ENCODE peak calls at places on chromosome 3, in eight cellular contexts. F is AG10803, A is gastrocnemius medialis, Y is left lung, C is mammary epithelial cell, I is upper lobe of right lung, H is upper lobe of left lung, Q is foreskin fibroblast. K is an unnamed sample.

GRCh38 chr3:157527471-157527881 is 24.3 kb upstream of the VEPH1 start:
- DNase-seq in F (peak), A (no peak), Y (no peak), C (no peak), I (no peak), H (no peak), Q (no peak), K (no peak)

GRCh38 chr3:131729561-131729960 is 226.8 kb upstream of the MRPL3 start:
- DNase-seq in F (peak), A (no peak), Y (no peak), C (no peak), I (no peak), H (no peak), Q (no peak), K (no peak)

GRCh38 chr3:8147726-8148125 is 353.9 kb upstream of the LMCD1 start:
- DNase-seq in F (peak), A (no peak), Y (no peak), C (no peak), I (no peak), H (no peak), Q (no peak), K (no peak)

GRCh38 chr3:156530969-156531368 is 23.9 kb downstream of the SSR3 start:
- DNase-seq in F (no peak), A (no peak), Y (no peak), C (no peak), I (no peak), H (no peak), Q (no peak), K (no peak)

GRCh38 chr3:194006-194405 is 2.6 kb upstream of the CHL1 start:
- DNase-seq in F (no peak), A (no peak), Y (no peak), C (no peak), I (no peak), H (no peak), Q (no peak), K (no peak)

GRCh38 chr3:173140986-173141385 is at the start of gene SPATA16:
- DNase-seq in F (no peak), A (no peak), Y (no peak), C (no peak), I (no peak), H (no peak), Q (no peak), K (no peak)

GRCh38 chr3:54309601-54310000 is 187.2 kb downstream of the CACNA2D3 start:
- DNase-seq in F (no peak), A (no peak), Y (no peak), C (no peak), I (no peak), H (no peak), Q (no peak), K (no peak)

GRCh38 chr3:150497956-150498355 is 48.3 kb downstream of the SERP1 start:
- DNase-seq in F (peak), A (no peak), Y (no peak), C (peak), I (no peak), H (no peak), Q (peak), K (no peak)

GRCh38 chr3:71011565-71012287 is 571.8 kb downstream of the FOXP1 start:
- DNase-seq in F (no peak), A (no peak), Y (no peak), C (peak), I (no peak), H (no peak), Q (no peak), K (no peak)

GRCh38 chr3:45593708-45594601 is 596 bp upstream of the LIMD1 start:
- DNase-seq in F (peak), A (peak), Y (peak), C (peak), I (peak), H (peak), Q (peak), K (peak)

GRCh38 chr3:190384241-190384863 is 3.6 kb upstream of the CLDN16 start:
- DNase-seq in F (peak), A (peak), Y (peak), C (peak), I (no peak), H (peak), Q (peak), K (no peak)

GRCh38 chr3:190862209-190863118 is at the start of gene GMNC:
- DNase-seq in F (peak), A (peak), Y (peak), C (peak), I (peak), H (peak), Q (peak), K (no peak)

GRCh38 chr3:97970929-97971460 is 1.2 kb downstream of the RIOX2 start:
- DNase-seq in F (no peak), A (no peak), Y (no peak), C (no peak), I (no peak), H (no peak), Q (no peak), K (no peak)

GRCh38 chr3:9914559-9915251 is 2.2 kb upstream of the IL17RC start:
- DNase-seq in F (no peak), A (no peak), Y (no peak), C (no peak), I (no peak), H (no peak), Q (no peak), K (no peak)

GRCh38 chr3:9916346-9916733 is 558 bp upstream of the IL17RC start:
- DNase-seq in F (peak), A (no peak), Y (no peak), C (no peak), I (no peak), H (no peak), Q (peak), K (no peak)

GRCh38 chr3:9916734-9917680 is at the start of gene IL17RC:
- DNase-seq in F (peak), A (peak), Y (peak), C (peak), I (peak), H (peak), Q (peak), K (no peak)

GRCh38 chr3:9914011-9914410 is 2.9 kb upstream of the IL17RC start:
- DNase-seq in F (no peak), A (no peak), Y (no peak), C (no peak), I (no peak), H (no peak), Q (no peak), K (no peak)

DNA sequence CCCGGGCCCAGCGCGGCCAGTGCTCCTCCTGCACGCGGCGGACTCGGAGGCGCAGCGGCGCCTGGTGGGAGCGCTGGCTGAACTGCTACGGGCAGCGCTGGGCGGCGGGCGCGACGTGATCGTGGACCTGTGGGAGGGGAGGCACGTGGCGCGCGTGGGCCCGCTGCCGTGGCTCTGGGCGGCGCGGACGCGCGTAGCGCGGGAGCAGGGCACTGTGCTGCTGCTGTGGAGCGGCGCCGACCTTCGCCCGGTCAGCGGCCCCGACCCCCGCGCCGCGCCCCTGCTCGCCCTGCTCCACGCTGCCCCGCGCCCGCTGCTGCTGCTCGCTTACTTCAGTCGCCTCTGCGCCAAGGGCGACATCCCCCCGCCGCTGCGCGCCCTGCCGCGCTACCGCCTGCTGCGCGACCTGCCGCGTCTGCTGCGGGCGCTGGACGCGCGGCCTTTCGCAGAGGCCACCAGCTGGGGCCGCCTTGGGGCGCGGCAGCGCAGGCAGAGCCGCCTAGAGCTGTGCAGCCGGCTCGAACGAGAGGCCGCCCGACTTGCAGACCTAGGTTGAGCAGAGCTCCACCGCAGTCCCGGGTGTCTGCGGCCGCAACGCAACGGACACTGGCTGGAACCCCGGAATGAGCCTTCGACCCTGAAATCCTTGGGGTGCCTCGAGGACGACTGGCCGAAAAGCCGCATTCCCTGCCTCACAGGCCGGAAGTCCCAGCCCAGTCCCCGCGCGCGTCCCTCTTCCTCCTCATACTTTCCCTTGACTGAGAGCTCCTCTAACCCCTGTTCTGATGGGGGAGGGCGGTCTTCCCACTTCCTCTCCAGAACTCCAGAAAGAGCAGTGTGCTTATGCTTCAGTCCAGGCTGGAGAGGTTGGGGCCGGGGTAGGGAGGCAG is 1.4 kb upstream of the IL17RC start:
- DNase-seq in F (peak), A (peak), Y (peak), C (no peak), I (peak), H (peak), Q (peak), K (peak)
- TF ChIP-seq CTCF in F (peak), A (no peak), Y (peak), C (no peak), I (peak), H (peak), Q (peak), K (no peak)

GRCh38 chr3:161083131-161083530 is 22.0 kb downstream of the B3GALNT1 start:
- DNase-seq in F (no peak), A (no peak), Y (no peak), C (no peak), I (no peak), H (no peak), Q (no peak), K (no peak)

GRCh38 chr3:161084277-161084676 is 20.9 kb downstream of the B3GALNT1 start:
- DNase-seq in F (no peak), A (no peak), Y (no peak), C (no peak), I (no peak), H (no peak), Q (no peak), K (no peak)

GRCh38 chr3:161081675-161082462 is 23.3 kb downstream of the B3GALNT1 start:
- DNase-seq in F (no peak), A (no peak), Y (no peak), C (no peak), I (no peak), H (no peak), Q (no peak), K (no peak)
- H3K4me3 ChIP-seq in F (no peak), A (no peak), Y (no peak), C (no peak), I (no peak), H (no peak), Q (no peak), K (no peak)

GRCh38 chr3:113698213-113698742 is 1.8 kb upstream of the USF3 start:
- DNase-seq in F (no peak), A (no peak), Y (no peak), C (no peak), I (no peak), H (no peak), Q (no peak), K (no peak)

GRCh38 chr3:113697192-113698090 is 999 bp upstream of the USF3 start:
- DNase-seq in F (peak), A (no peak), Y (peak), C (peak), I (no peak), H (peak), Q (no peak), K (peak)

GRCh38 chr3:113695426-113695817 is 1.0 kb downstream of the USF3 start:
- DNase-seq in F (peak), A (no peak), Y (no peak), C (no peak), I (no peak), H (no peak), Q (no peak), K (no peak)

GRCh38 chr3:113695818-113696645 is at the start of gene USF3:
- DNase-seq in F (peak), A (peak), Y (peak), C (peak), I (peak), H (peak), Q (peak), K (peak)

DNA sequence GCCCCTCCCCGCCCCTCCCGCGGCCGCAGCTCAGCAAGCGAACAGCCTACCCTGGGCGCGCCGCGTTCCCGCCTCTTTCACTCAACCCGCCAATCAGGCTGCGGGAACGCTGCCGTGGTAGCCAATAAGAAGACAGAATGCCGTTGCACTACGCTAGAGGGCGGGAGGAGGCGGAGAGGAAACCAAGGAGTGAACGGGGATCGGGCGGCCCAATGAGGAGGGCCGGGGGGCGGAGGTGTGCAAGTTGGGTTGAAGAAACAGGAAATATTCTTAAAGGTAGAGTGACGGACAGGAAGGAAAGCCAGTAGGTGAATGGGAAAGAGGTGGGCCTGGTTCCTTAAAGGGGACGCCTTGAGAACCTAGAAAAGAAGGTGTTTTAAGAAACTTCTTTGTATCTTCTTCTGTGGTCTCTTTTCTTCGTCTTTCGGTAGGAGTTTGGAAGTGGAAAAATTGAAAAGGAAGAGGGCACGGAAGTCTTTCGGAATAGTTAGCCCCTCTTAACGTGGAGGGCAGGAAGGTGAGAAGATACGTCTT is 283 bp upstream of the USF3 start:
- DNase-seq in F (peak), A (peak), Y (peak), C (peak), I (peak), H (peak), Q (peak), K (peak)
- TF ChIP-seq CTCF in F (peak), A (peak), Y (peak), C (no peak), I (peak), H (no peak), Q (no peak), K (no peak)

DNA sequence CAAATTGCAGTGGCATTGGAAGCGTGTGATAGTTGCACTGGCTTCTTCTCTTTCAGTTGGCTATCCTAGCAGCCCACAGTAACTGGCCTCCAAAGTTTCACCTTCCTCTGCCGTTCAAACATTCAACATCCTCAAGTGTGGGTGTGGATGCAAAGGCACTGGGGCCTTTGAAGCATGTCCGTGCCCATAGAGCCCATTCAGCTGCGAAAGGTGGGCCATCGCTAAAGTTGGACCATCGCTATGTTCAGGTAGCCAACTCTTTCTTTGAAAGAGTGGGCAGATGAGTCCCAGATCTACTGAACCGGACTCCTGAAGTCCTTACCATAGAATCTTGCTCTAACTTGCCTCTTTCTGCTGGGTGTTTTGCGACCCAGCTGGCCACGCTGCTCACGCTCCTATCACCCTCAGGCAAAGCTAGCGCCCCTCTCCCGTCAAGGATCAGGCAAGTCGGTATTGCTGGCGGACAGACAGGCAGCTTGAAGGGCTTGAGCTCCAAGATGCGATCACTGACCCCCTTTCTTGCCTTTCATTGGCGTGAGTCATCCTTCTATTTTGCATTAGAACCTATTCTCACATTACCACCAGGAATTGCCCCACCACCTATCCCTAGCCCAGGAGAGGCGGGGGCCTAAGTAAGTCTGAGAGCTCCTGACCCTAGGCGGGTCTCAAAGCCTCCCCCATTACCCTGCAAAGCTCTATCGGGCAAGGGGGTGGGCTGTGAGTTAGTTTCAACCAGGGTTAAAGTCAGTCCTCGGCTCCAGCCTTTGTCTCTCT is 28.7 kb downstream of the ZIC4 start:
- DNase-seq in F (no peak), A (no peak), Y (no peak), C (no peak), I (no peak), H (no peak), Q (no peak), K (no peak)
- H3K4me3 ChIP-seq in F (no peak), A (no peak), Y (no peak), C (no peak), I (no peak), H (no peak), Q (no peak), K (no peak)

DNA sequence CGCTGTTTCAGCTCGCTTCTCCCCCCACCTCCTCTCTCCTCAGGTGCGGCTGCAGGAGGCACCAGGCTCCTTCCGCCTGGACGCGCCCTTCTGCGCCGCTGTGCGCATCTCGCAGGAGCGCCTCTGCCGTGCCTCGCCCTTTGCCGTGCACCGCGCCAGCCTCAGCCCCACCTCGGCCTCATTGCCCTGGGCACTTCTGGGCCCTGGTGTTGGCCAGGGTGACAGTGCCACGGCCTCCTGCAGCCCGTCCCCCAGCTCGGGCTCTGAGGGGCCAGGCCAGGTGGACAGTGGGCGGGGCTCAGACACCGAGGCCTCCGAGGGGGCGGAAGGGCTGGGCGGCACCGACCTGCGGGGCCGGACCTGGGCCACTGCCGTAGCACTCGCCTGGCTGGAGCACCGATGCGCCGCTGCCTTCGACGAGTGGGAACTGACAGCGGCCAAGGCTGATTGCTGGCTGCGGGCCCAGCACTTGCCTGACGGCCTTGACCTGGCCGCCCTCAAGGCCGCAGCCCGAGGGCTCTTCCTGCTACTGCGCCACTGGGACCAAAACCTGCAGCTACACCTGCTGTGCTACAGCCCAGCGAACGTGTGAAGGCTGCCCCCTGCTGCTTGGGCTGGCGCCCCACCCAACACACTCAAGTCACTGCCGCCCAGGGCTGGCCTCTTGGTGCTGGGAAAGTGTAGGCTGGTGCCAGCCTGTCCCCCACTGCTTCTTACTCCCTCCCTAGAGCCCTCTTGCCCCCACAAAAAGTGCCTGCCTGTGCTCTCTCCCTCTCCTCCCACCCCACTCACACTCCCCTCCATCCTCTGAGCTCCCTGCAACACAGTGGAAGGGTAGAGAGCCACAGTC is 7.1 kb downstream of the ALG3 start:
- DNase-seq in F (no peak), A (no peak), Y (peak), C (no peak), I (peak), H (peak), Q (no peak), K (no peak)
- TF ChIP-seq CTCF in F (peak), A (no peak), Y (peak), C (peak), I (peak), H (peak), Q (peak), K (no peak)

GRCh38 chr3:58492385-58492970 is 582 bp downstream of the KCTD6 start:
- DNase-seq in F (peak), A (no peak), Y (no peak), C (no peak), I (no peak), H (no peak), Q (no peak), K (peak)

GRCh38 chr3:58488962-58489361 is 2.9 kb upstream of the KCTD6 start:
- DNase-seq in F (no peak), A (no peak), Y (no peak), C (no peak), I (no peak), H (no peak), Q (no peak), K (no peak)

GRCh38 chr3:58491506-58492384 is at the start of gene KCTD6:
- DNase-seq in F (peak), A (peak), Y (peak), C (peak), I (peak), H (peak), Q (peak), K (peak)

GRCh38 chr3:58494107-58494506 is 2.2 kb downstream of the KCTD6 start:
- DNase-seq in F (no peak), A (no peak), Y (no peak), C (no peak), I (no peak), H (no peak), Q (no peak), K (no peak)

DNA sequence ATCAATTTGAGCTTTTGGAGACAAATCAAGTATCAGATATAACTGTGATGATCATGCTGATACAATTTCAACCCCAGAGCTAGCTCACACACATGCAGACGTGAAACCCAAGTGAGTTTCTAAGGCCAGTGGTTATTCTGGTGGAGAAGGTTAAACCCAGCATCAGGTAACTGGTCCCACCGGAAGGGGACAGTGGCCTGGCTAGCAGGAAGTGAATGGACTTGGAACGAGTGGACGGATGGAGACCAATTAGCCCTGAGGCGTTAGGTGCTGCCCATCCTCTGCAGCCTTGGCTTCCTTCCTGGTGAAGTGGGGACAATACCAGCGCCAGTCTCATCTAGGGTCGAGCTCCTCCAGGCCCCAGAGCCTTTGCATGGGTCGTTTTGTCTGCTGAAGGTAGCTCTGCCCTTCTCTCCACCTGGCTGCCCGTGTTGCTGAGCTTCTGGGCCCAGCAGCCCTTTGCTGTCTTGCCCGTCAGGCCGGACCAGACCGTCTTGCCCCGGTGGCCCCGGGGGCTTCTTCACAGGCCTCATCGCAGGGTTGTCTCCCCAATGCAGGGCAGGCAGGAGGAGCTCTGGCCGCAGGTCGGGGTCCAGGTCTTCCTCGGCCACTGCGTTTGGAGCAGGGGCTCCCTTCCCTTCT is 915 bp upstream of the KCTD6 start:
- DNase-seq in F (no peak), A (no peak), Y (no peak), C (no peak), I (peak), H (no peak), Q (no peak), K (no peak)
- H3K4me3 ChIP-seq in F (peak), A (peak), Y (peak), C (peak), I (peak), H (peak), Q (peak), K (no peak)

GRCh38 chr3:139982404-139982803 is 47.4 kb downstream of the CLSTN2 start:
- DNase-seq in F (no peak), A (no peak), Y (no peak), C (no peak), I (no peak), H (no peak), Q (no peak), K (no peak)
- TF ChIP-seq CTCF in F (no peak), A (no peak), Y (no peak), C (peak), I (no peak), H (no peak), Q (peak), K (no peak)

K was measured in CD8-positive, alpha-beta T cell.